ENCODE peak calls at places on chromosome X, in nine cellular contexts. Y, P, T, Q, R, U, I, Z and E are unnamed samples.

GRCh38 chrX:140766024-140766611 is 56.6 kb downstream of the LINC00632 start:
- DNase-seq in Y (peak; percentile 68), P (no peak), T (peak; percentile 51), Q (peak; percentile 53), R (peak; percentile 36), U (peak; percentile 68), I (no peak), Z (no peak), E (peak; percentile 84)

GRCh38 chrX:3522016-3522690 is 175.7 kb upstream of the MXRA5 start:
- DNase-seq in Y (no peak), P (no peak), T (no peak), Q (no peak), R (no peak), U (no peak), I (no peak), Z (no peak), E (no peak)

GRCh38 chrX:109732319-109732779 is 708 bp downstream of the ACSL4 start:
- DNase-seq in Y (no peak), P (no peak), T (no peak), Q (peak; percentile 45), R (no peak), U (peak; percentile 25), I (no peak), Z (no peak), E (no peak)

GRCh38 chrX:68209008-68209407 is 224.3 kb downstream of the OPHN1 start:
- DNase-seq in Y (no peak), P (no peak), T (no peak), Q (no peak), R (no peak), U (no peak), I (no peak), Z (no peak), E (no peak)

GRCh38 chrX:153968754-153969124 is 2.9 kb downstream of the HCFC1 start:
- DNase-seq in Y (no peak), P (no peak), T (no peak), Q (no peak), R (no peak), U (peak; percentile 52), I (no peak), Z (no peak), E (no peak)

GRCh38 chrX:79409657-79410056 is 42.5 kb upstream of the ITM2A start:
- DNase-seq in Y (no peak), P (no peak), T (no peak), Q (no peak), R (no peak), U (no peak), I (no peak), Z (no peak), E (no peak)

GRCh38 chrX:103831803-103832544 is at the start of gene RAB9B:
- DNase-seq in Y (peak; percentile 81), P (peak; percentile 45), T (peak; percentile 81), Q (peak; percentile 62), R (peak; percentile 86), U (peak; percentile 77), I (no peak), Z (no peak), E (peak; percentile 93)

GRCh38 chrX:63764946-63765345 is 20.1 kb downstream of the ARHGEF9 start:
- DNase-seq in Y (no peak), P (no peak), T (no peak), Q (no peak), R (no peak), U (no peak), I (no peak), Z (no peak), E (no peak)

GRCh38 chrX:129655547-129656248 is 942 bp upstream of the APLN start:
- DNase-seq in Y (no peak), P (no peak), T (no peak), Q (no peak), R (no peak), U (peak; percentile 32), I (no peak), Z (no peak), E (peak; percentile 76)

GRCh38 chrX:386768-387575 is at the start of gene PPP2R3B:
- DNase-seq in Y (peak; percentile 99), P (peak; percentile 100), T (peak; percentile 98), Q (peak; percentile 98), R (peak; percentile 99), U (peak; percentile 99), I (peak; percentile 91), Z (peak; percentile 86), E (peak; percentile 99)

GRCh38 chrX:120560405-120560841 is 339 bp downstream of the CUL4B start:
- DNase-seq in Y (peak; percentile 67), P (no peak), T (no peak), Q (no peak), R (no peak), U (no peak), I (no peak), Z (no peak), E (no peak)

GRCh38 chrX:3690140-3690539 is 23.3 kb downstream of the PRKX start:
- DNase-seq in Y (no peak), P (no peak), T (no peak), Q (no peak), R (no peak), U (no peak), I (no peak), Z (no peak), E (no peak)

GRCh38 chrX:108036298-108036973 is 8.4 kb upstream of the VSIG1 start:
- DNase-seq in Y (no peak), P (no peak), T (no peak), Q (no peak), R (no peak), U (no peak), I (no peak), Z (peak; percentile 28), E (no peak)

GRCh38 chrX:1592128-1592862 is 891 bp downstream of the AKAP17A start:
- DNase-seq in Y (no peak), P (no peak), T (no peak), Q (peak; percentile 49), R (peak; percentile 66), U (no peak), I (no peak), Z (no peak), E (peak; percentile 85)

GRCh38 chrX:110657073-110657472 is 138.5 kb downstream of the CHRDL1 start:
- DNase-seq in Y (no peak), P (no peak), T (no peak), Q (no peak), R (no peak), U (no peak), I (no peak), Z (no peak), E (no peak)

GRCh38 chrX:56728321-56728720 is 722 bp upstream of the NBDY start:
- DNase-seq in Y (no peak), P (no peak), T (no peak), Q (no peak), R (no peak), U (no peak), I (no peak), Z (no peak), E (no peak)

GRCh38 chrX:97267376-97267775 is 383.7 kb downstream of the RPA4 start:
- DNase-seq in Y (no peak), P (no peak), T (no peak), Q (no peak), R (no peak), U (no peak), I (no peak), Z (no peak), E (no peak)

GRCh38 chrX:120271218-120271617 is 20.6 kb downstream of the ZBTB33 start:
- DNase-seq in Y (no peak), P (no peak), T (no peak), Q (no peak), R (no peak), U (no peak), I (no peak), Z (no peak), E (no peak)

GRCh38 chrX:39938466-39938865 is 159.3 kb downstream of the BCOR start:
- DNase-seq in Y (no peak), P (no peak), T (no peak), Q (no peak), R (no peak), U (no peak), I (no peak), Z (no peak), E (no peak)

GRCh38 chrX:21946925-21947641 is 6.6 kb downstream of the SMS start:
- DNase-seq in Y (no peak), P (no peak), T (no peak), Q (no peak), R (no peak), U (peak; percentile 78), I (no peak), Z (no peak), E (peak; percentile 72)
- H3K4me1 ChIP-seq in Y (peaks cover 5% of the 10 kb centered on the region), P (no peaks in the 10 kb centered on the region), T (no peaks in the 10 kb centered on the region), Q (peaks cover 19% of the 10 kb centered on the region), R (peaks cover 7% of the 10 kb centered on the region), U (peaks cover 28% of the 10 kb centered on the region), I (peaks cover 14% of the 10 kb centered on the region), Z (peaks cover 46% of the 10 kb centered on the region), E (peaks cover 8% of the 10 kb centered on the region)

GRCh38 chrX:147914609-147915008 is 2.9 kb downstream of the FMR1 start:
- DNase-seq in Y (no peak), P (no peak), T (no peak), Q (no peak), R (no peak), U (no peak), I (no peak), Z (no peak), E (no peak)
- H3K4me3 ChIP-seq in Y (no peak overlapping the region), P (no peak overlapping the region), T (no peak overlapping the region), Q (peak overlapping the region; percentile 88), R (no peak overlapping the region), U (peak overlapping the region; percentile 85), I (no peak overlapping the region), Z (no peak overlapping the region), E (peak overlapping the region; percentile 88)

GRCh38 chrX:15310117-15310516 is 5.3 kb downstream of the ASB11 start:
- DNase-seq in Y (no peak), P (no peak), T (peak; percentile 57), Q (no peak), R (no peak), U (no peak), I (no peak), Z (no peak), E (no peak)
- H3K27ac ChIP-seq in Y (peak overlapping the region; percentile 44), P (peak overlapping the region; percentile 66), T (peak overlapping the region; percentile 39), Q (no peak overlapping the region), R (peak overlapping the region; percentile 22), U (no peak overlapping the region), I (no peak overlapping the region), Z (no peak overlapping the region), E (no peak overlapping the region)

GRCh38 chrX:9535101-9535500 is 70.2 kb downstream of the TBL1X start:
- DNase-seq in Y (no peak), P (no peak), T (no peak), Q (no peak), R (no peak), U (no peak), I (no peak), Z (no peak), E (no peak)

GRCh38 chrX:9532349-9532748 is 67.5 kb downstream of the TBL1X start:
- DNase-seq in Y (peak; percentile 61), P (peak; percentile 58), T (peak; percentile 79), Q (no peak), R (peak; percentile 86), U (no peak), I (no peak), Z (no peak), E (no peak)

GRCh38 chrX:9537781-9538180 is 72.9 kb downstream of the TBL1X start:
- DNase-seq in Y (no peak), P (no peak), T (no peak), Q (no peak), R (no peak), U (no peak), I (no peak), Z (no peak), E (no peak)

GRCh38 chrX:9533611-9534010 is 68.8 kb downstream of the TBL1X start:
- DNase-seq in Y (no peak), P (no peak), T (no peak), Q (no peak), R (no peak), U (no peak), I (no peak), Z (no peak), E (no peak)

GRCh38 chrX:9534686-9535085 is 69.8 kb downstream of the TBL1X start:
- DNase-seq in Y (no peak), P (no peak), T (peak; percentile 49), Q (no peak), R (no peak), U (peak; percentile 43), I (no peak), Z (no peak), E (no peak)
- H3K4me1 ChIP-seq in Y (peaks cover 13% of the 10 kb centered on the region), P (peaks cover 5% of the 10 kb centered on the region), T (peaks cover 4% of the 10 kb centered on the region), Q (no peaks in the 10 kb centered on the region), R (peaks cover 6% of the 10 kb centered on the region), U (peaks cover 52% of the 10 kb centered on the region), I (peaks cover 2% of the 10 kb centered on the region), Z (no peaks in the 10 kb centered on the region), E (no peaks in the 10 kb centered on the region)